ENCODE peak calls at places on chromosomes 12 and 14, in four cellular contexts. S is H9, X is trophoblast cell, D is mesendoderm. A is an unnamed sample.
A peak's percentile ranks its signal among the peaks of the same experiment; 100 is the strongest.

GRCh38 chr12:49897276-49897675 is 6.4 kb downstream of the FAIM2 start:
- DNase-seq in S (no peak), X (no peak), D (no peak), A (no peak)

GRCh38 chr12:99232324-99232723 is 415.2 kb upstream of the GARIN6 start:
- DNase-seq in S (no peak), X (no peak), D (peak; percentile 19), A (no peak)

GRCh38 chr12:76927170-76927784 is 48.5 kb upstream of the CSRP2 start:
- DNase-seq in S (peak; percentile 82), X (peak; percentile 37), D (peak; percentile 85), A (peak; percentile 88)

GRCh38 chr14:77183896-77184295 is 2.3 kb downstream of the TMEM63C start:
- DNase-seq in S (no peak), X (no peak), D (no peak), A (no peak)

GRCh38 chr12:57715786-57716185 is 21.9 kb downstream of the OS9 start:
- DNase-seq in S (no peak), X (no peak), D (no peak), A (no peak)

GRCh38 chr12:54840293-54840692 is 14.0 kb upstream of the MUCL1 start:
- DNase-seq in S (no peak), X (no peak), D (no peak), A (no peak)

GRCh38 chr12:58356794-58357193 is 415.4 kb downstream of the ATP23 start:
- DNase-seq in S (no peak), X (no peak), D (no peak), A (no peak)

GRCh38 chr14:99521176-99522024 is 40.2 kb downstream of the CCNK start:
- DNase-seq in S (no peak), X (no peak), D (no peak), A (no peak)

GRCh38 chr12:117447665-117448366 is 86.4 kb upstream of the NOS1 start:
- DNase-seq in S (no peak), X (no peak), D (no peak), A (no peak)

GRCh38 chr14:95486875-95487668 is 29.4 kb downstream of the SYNE3 start:
- DNase-seq in S (no peak), X (no peak), D (no peak), A (no peak)

GRCh38 chr14:59632381-59632780 is 55.8 kb upstream of the CCDC175 start:
- DNase-seq in S (peak; percentile 66), X (peak; percentile 55), D (peak; percentile 73), A (peak; percentile 54)

GRCh38 chr12:49491823-49492222 is 47.0 kb upstream of the KCNH3 start:
- DNase-seq in S (no peak), X (peak; percentile 79), D (no peak), A (no peak)

GRCh38 chr12:107317751-107318553 is 224.6 kb upstream of the CRY1 start:
- DNase-seq in S (peak; percentile 96), X (peak; percentile 55), D (peak; percentile 96), A (peak; percentile 85)

GRCh38 chr12:1995205-1995896 is 8.9 kb downstream of the DCP1B start:
- DNase-seq in S (no peak), X (no peak), D (no peak), A (no peak)

GRCh38 chr12:60335765-60336164 is 739.9 kb downstream of the SLC16A7 start:
- DNase-seq in S (no peak), X (no peak), D (peak; percentile 43), A (no peak)

GRCh38 chr12:19643635-19644034 is 204.3 kb downstream of the AEBP2 start:
- DNase-seq in S (peak; percentile 73), X (no peak), D (peak; percentile 96), A (no peak)

GRCh38 chr12:7588703-7589329 is 76.9 kb downstream of the APOBEC1 start:
- DNase-seq in S (peak; percentile 46), X (peak; percentile 81), D (peak; percentile 59), A (no peak)

GRCh38 chr12:94326727-94327126 is 132.9 kb downstream of the CEP83 start:
- DNase-seq in S (no peak), X (no peak), D (no peak), A (no peak)

GRCh38 chr12:110436231-110436630 is 13.9 kb downstream of the ARPC3 start:
- DNase-seq in S (no peak), X (no peak), D (no peak), A (no peak)

GRCh38 chr12:94987806-94988205 is 15.7 kb downstream of the NDUFA12 start:
- DNase-seq in S (no peak), X (no peak), D (no peak), A (no peak)

GRCh38 chr12:29743801-29744200 is 39.9 kb downstream of the TMTC1 start:
- DNase-seq in S (peak; percentile 46), X (no peak), D (peak; percentile 94), A (no peak)

GRCh38 chr12:10672231-10672868 is 1.5 kb downstream of the STYK1 start:
- DNase-seq in S (no peak), X (no peak), D (no peak), A (no peak)

GRCh38 chr12:45050751-45051489 is at the start of gene DBX2:
- DNase-seq in S (peak; percentile 61), X (no peak), D (peak; percentile 19), A (peak; percentile 54)

GRCh38 chr14:73726025-73726961 is 12.1 kb upstream of the PNMA1 start:
- DNase-seq in S (no peak), X (no peak), D (no peak), A (no peak)

GRCh38 chr12:3491938-3492867 is 1.2 kb downstream of the PRMT8 start:
- DNase-seq in S (peak; percentile 88), X (peak; percentile 36), D (peak; percentile 88), A (peak; percentile 51)

GRCh38 chr14:76867536-76868452 is 41.6 kb downstream of the LRRC74A start:
- DNase-seq in S (no peak), X (no peak), D (no peak), A (no peak)

GRCh38 chr14:47240755-47241437 is 434.5 kb downstream of the MDGA2 start:
- DNase-seq in S (no peak), X (no peak), D (peak; percentile 51), A (no peak)

GRCh38 chr12:130916251-130916911 is 37.3 kb upstream of the ADGRD1 start:
- DNase-seq in S (peak; percentile 76), X (peak; percentile 34), D (peak; percentile 66), A (peak; percentile 53)

GRCh38 chr14:89251066-89251465 is 166.0 kb downstream of the FOXN3 start:
- DNase-seq in S (peak; percentile 42), X (peak; percentile 78), D (peak; percentile 87), A (no peak)

GRCh38 chr12:95637471-95638155 is 86.3 kb upstream of the USP44 start:
- DNase-seq in S (no peak), X (peak; percentile 54), D (no peak), A (no peak)

GRCh38 chr12:40435251-40435650 is 210.5 kb downstream of the LRRK2 start:
- DNase-seq in S (no peak), X (no peak), D (no peak), A (no peak)

GRCh38 chr12:132713123-132713522 is 2.5 kb downstream of the PGAM5 start:
- DNase-seq in S (no peak), X (no peak), D (no peak), A (no peak)

GRCh38 chr12:132711169-132711843 is 664 bp downstream of the PGAM5 start:
- DNase-seq in S (no peak), X (no peak), D (peak; percentile 29), A (peak; percentile 72)

GRCh38 chr12:132710062-132710421 is 600 bp upstream of the PGAM5 start:
- DNase-seq in S (no peak), X (no peak), D (no peak), A (no peak)

GRCh38 chr12:132708150-132708549 is 2.5 kb upstream of the PGAM5 start:
- DNase-seq in S (no peak), X (no peak), D (no peak), A (no peak)

DNA sequence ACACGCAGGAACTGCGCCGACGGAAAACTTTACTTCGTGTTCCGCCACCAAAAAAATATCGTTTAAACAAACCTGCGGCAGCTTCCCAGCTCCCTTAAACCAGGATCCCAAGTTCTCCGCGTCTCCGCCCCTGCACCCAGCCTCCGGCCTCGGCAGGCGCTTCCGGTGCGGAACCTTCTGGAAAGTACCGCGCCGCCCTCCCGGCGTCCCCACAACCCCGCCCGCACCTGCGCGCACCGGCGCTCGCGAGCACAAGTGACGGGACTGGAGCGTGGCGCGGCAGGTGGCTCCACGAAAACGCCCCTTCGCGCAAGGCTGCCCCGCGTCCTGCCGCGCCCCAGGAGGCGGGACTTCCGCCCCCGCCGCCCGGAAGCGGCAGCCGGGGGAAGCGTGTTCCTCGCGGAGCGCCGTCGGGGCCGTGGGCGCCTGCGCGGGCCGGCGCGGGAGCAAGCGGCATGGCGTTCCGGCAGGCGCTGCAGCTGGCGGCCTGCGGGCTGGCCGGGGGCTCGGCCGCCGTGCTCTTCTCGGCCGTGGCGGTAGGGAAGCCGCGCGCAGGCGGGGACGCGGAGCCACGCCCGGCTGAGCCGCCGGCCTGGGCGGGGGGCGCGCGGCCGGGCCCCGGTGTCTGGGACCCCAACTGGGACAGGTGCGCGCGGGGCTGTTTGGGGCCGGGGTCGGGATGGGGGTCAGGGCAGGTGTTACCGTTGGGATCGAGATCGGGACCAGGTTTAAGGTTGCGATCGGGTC is at the start of gene PGAM5:
- DNase-seq in S (peak; percentile 75), X (peak; percentile 85), D (peak; percentile 87), A (peak; percentile 23)
- H3K4ac ChIP-seq in S (no peak within 1 kb of the TSS), X (peak within 1 kb of the TSS; percentile 91), D (peak within 1 kb of the TSS; percentile 41), A (no peak within 1 kb of the TSS)

DNA sequence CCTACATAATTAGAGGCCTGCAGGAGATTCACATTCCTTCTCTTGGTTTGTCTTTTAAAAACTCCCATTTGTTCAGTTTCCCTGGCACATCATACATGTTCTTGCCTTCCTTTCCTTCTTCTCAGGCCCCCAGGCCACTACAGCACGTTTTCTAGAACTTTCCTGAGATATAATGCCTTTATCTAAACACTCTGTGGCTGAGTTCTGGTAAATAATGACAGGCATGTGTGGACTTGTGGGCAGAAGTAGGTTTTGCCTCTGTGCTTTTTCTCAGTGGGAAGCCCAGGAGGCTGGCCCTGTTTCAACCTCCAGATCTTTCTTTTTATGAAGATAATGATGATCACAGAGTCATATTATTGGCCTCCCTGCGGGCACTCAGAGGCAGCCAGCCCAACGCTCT is 117.2 kb downstream of the TMX1 start:
- DNase-seq in S (no peak), X (no peak), D (no peak), A (no peak)
- H3K4ac ChIP-seq in S (no peak overlapping the region), X (no peak overlapping the region), D (no peak overlapping the region), A (no peak overlapping the region)

GRCh38 chr14:22549304-22549962 is 39.6 kb downstream of the DAD1 start:
- DNase-seq in S (no peak), X (no peak), D (no peak), A (no peak)
- H3K4ac ChIP-seq in S (no peak overlapping the region), X (no peak overlapping the region), D (no peak overlapping the region), A (peak overlapping the region; percentile 72)

DNA sequence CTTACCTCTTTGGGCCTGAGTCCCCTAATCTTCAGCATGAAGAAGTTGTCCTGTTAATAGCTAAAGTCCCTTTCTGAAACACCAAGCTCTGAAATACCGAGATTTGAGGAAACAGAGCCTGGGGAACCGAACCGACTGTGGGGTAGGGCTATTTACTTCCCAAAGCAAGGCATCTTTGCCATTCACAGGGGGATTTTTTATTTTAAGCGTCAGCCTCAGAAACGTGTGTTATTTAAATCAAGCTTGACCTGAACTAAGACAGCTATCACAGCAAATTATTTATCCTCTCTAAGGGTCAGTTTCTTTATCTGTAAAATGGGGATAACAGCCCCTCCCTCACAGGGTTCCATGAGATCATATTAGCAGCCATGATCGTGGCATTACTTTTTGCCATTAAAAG is 1.2 kb upstream of the CORO1C start:
- DNase-seq in S (no peak), X (no peak), D (no peak), A (no peak)
- H3K4ac ChIP-seq in S (no peak overlapping the region), X (peak overlapping the region; percentile 2), D (no peak overlapping the region), A (peak overlapping the region; percentile 36)